ENCODE peak calls at places on chromosomes 6 and 20, in nine cellular contexts. T is fibroblast of lung, O is NB4, N is GM12878, H is AG04449, Q is retinal pigment epithelial cell, M is psoas muscle, B is HepG2, X is endothelial cell of umbilical vein. Y is an unnamed sample.

GRCh38 chr6:40472354-40472753 is 114.8 kb downstream of the LRFN2 start:
- DNase-seq in T (no peak), O (no peak), N (no peak), H (no peak), Q (no peak), M (no peak), B (no peak), X (no peak), Y (no peak)

GRCh38 chr20:24052599-24053275 is 64.2 kb upstream of the GGTLC1 start:
- DNase-seq in T (no peak), O (no peak), N (no peak), H (no peak), Q (no peak), M (no peak), B (no peak), X (no peak), Y (no peak)

GRCh38 chr6:152572395-152573061 is 64.6 kb downstream of the SYNE1 start:
- DNase-seq in T (peak; percentile 38), O (no peak), N (no peak), H (no peak), Q (no peak), M (no peak), B (no peak), X (peak; percentile 78), Y (peak; percentile 76)

GRCh38 chr20:33554914-33555420 is 65.1 kb downstream of the CBFA2T2 start:
- DNase-seq in T (peak; percentile 94), O (peak; percentile 68), N (peak; percentile 94), H (peak; percentile 92), Q (peak; percentile 75), M (no peak), B (peak; percentile 98), X (peak; percentile 94), Y (peak; percentile 98)

GRCh38 chr6:5394280-5394679 is 133.0 kb downstream of the FARS2 start:
- DNase-seq in T (no peak), O (no peak), N (no peak), H (no peak), Q (no peak), M (no peak), B (no peak), X (no peak), Y (no peak)

GRCh38 chr20:62570897-62571666 is 71.2 kb upstream of the SLCO4A1 start:
- DNase-seq in T (no peak), O (no peak), N (no peak), H (no peak), Q (no peak), M (peak; percentile 71), B (no peak), X (no peak), Y (no peak)

GRCh38 chr6:34517461-34517868 is 38.7 kb downstream of the SPDEF start:
- DNase-seq in T (no peak), O (no peak), N (no peak), H (no peak), Q (no peak), M (peak; percentile 27), B (no peak), X (no peak), Y (no peak)

GRCh38 chr20:36391456-36391855 is 85.3 kb downstream of the DLGAP4 start:
- DNase-seq in T (peak; percentile 6), O (no peak), N (no peak), H (no peak), Q (no peak), M (no peak), B (no peak), X (no peak), Y (no peak)

GRCh38 chr6:15978426-15978825 is 150.5 kb upstream of the MYLIP start:
- DNase-seq in T (no peak), O (no peak), N (no peak), H (no peak), Q (no peak), M (no peak), B (no peak), X (no peak), Y (no peak)

GRCh38 chr20:33732166-33732970 is 572 bp downstream of the ZNF341 start:
- DNase-seq in T (peak; percentile 75), O (peak; percentile 96), N (peak; percentile 32), H (no peak), Q (no peak), M (peak; percentile 93), B (peak; percentile 82), X (peak; percentile 76), Y (peak; percentile 86)

GRCh38 chr20:53154540-53154939 is 182.4 kb downstream of the TSHZ2 start:
- DNase-seq in T (peak; percentile 78), O (no peak), N (no peak), H (no peak), Q (no peak), M (no peak), B (no peak), X (no peak), Y (no peak)

GRCh38 chr20:8153281-8153908 is 21.3 kb downstream of the PLCB1 start:
- DNase-seq in T (peak; percentile 46), O (peak; percentile 61), N (peak; percentile 51), H (no peak), Q (no peak), M (no peak), B (no peak), X (peak; percentile 88), Y (peak; percentile 51)

GRCh38 chr6:29720863-29721262 is 2.4 kb upstream of the HLA-F start:
- DNase-seq in T (no peak), O (no peak), N (no peak), H (no peak), Q (no peak), M (no peak), B (no peak), X (no peak), Y (no peak)

GRCh38 chr6:42532038-42532669 is 31.7 kb upstream of the UBR2 start:
- DNase-seq in T (peak; percentile 68), O (peak; percentile 86), N (no peak), H (no peak), Q (peak; percentile 38), M (no peak), B (peak; percentile 64), X (peak; percentile 37), Y (peak; percentile 76)

GRCh38 chr6:141203902-141204575 is 928.7 kb upstream of the GJE1 start:
- DNase-seq in T (peak; percentile 51), O (no peak), N (no peak), H (no peak), Q (no peak), M (no peak), B (no peak), X (no peak), Y (peak; percentile 74)

GRCh38 chr6:72416744-72417143 is 205.1 kb upstream of the KCNQ5 start:
- DNase-seq in T (no peak), O (no peak), N (no peak), H (no peak), Q (no peak), M (no peak), B (no peak), X (no peak), Y (no peak)

GRCh38 chr20:23143098-23143497 is 57.0 kb upstream of the CD93 start:
- DNase-seq in T (peak; percentile 84), O (peak; percentile 92), N (no peak), H (no peak), Q (peak; percentile 57), M (peak; percentile 79), B (peak; percentile 71), X (peak; percentile 94), Y (peak; percentile 79)

GRCh38 chr20:59013959-59014608 is 5.1 kb upstream of the TUBB1 start:
- DNase-seq in T (peak; percentile 78), O (no peak), N (no peak), H (no peak), Q (no peak), M (no peak), B (no peak), X (no peak), Y (no peak)

GRCh38 chr20:25544316-25544715 is 41.0 kb downstream of the NINL start:
- DNase-seq in T (peak; percentile 38), O (no peak), N (no peak), H (no peak), Q (no peak), M (no peak), B (no peak), X (no peak), Y (peak; percentile 60)

GRCh38 chr6:30840084-30840921 is 44.0 kb upstream of the DDR1 start:
- DNase-seq in T (no peak), O (no peak), N (no peak), H (no peak), Q (no peak), M (no peak), B (no peak), X (no peak), Y (no peak)

GRCh38 chr6:123962508-123962907 is 158.8 kb downstream of the NKAIN2 start:
- DNase-seq in T (no peak), O (no peak), N (no peak), H (no peak), Q (no peak), M (no peak), B (peak; percentile 4), X (no peak), Y (no peak)

GRCh38 chr20:17967595-17968365 is 814 bp downstream of the SNX5 start:
- DNase-seq in T (peak; percentile 61), O (peak; percentile 69), N (no peak), H (no peak), Q (no peak), M (no peak), B (no peak), X (peak; percentile 57), Y (peak; percentile 76)

DNA sequence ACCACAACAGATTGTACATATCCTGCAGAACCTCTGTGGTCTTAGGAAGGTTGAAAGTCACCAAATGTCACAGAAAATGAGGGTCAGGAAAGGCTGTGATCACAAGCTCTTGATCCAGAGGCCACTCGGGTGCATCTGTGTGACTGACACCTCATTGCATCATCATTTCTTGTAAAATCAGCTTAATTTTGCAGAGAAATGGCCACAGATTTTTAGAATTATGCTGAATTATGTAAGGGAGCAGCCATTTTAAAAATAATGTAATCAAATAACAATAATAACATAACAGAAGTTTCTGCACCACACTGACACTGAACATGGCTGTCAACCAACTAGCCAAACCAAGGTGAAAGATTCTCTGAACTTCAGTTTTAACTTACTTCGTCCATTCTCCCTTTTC is 32.5 kb upstream of the PRND start:
- DNase-seq in T (no peak), O (peak; percentile 39), N (no peak), H (no peak), Q (no peak), M (no peak), B (no peak), X (no peak), Y (no peak)
- H3K4me3 ChIP-seq in T (no peak overlapping the region), O (no peak overlapping the region), N (no peak overlapping the region), H (no peak overlapping the region), Q (peak overlapping the region; percentile 8), M (peak overlapping the region; percentile 90), B (no peak overlapping the region), X (no peak overlapping the region), Y (no peak overlapping the region)

GRCh38 chr6:159968295-159969203 is at the start of gene IGF2R:
- DNase-seq in T (peak; percentile 83), O (peak; percentile 94), N (no peak), H (no peak), Q (no peak), M (peak; percentile 97), B (peak; percentile 83), X (peak; percentile 69), Y (peak; percentile 92)
- TF ChIP-seq CTCF in T (peak; percentile 15), O (no peak), N (no peak), H (peak; percentile 8), Q (peak; percentile 8), M (no peak), B (no peak), X (no peak), Y (no peak)

GRCh38 chr20:13349240-13349604 is 128.1 kb downstream of the ISM1 start:
- DNase-seq in T (no peak), O (no peak), N (no peak), H (no peak), Q (no peak), M (no peak), B (no peak), X (no peak), Y (peak; percentile 34)
- H3K4me3 ChIP-seq in T (peak overlapping the region; percentile 5), O (no peak overlapping the region), N (no peak overlapping the region), H (peak overlapping the region; percentile 4), Q (no peak overlapping the region), M (no peak overlapping the region), B (no peak overlapping the region), X (no peak overlapping the region), Y (no peak overlapping the region)

GRCh38 chr6:125748534-125749111 is 809 bp upstream of the HEY2 start:
- DNase-seq in T (peak; percentile 20), O (peak; percentile 43), N (no peak), H (no peak), Q (no peak), M (no peak), B (peak; percentile 12), X (peak; percentile 35), Y (peak; percentile 23)
- TF ChIP-seq CTCF in T (peak; percentile 13), O (no peak), N (no peak), H (no peak), Q (no peak), M (no peak), B (no peak), X (no peak), Y (no peak)

Y was measured in fibroblast of villous mesenchyme.